ENCODE peak calls at places on chromosomes 13 and 19, in eight cellular contexts. L is neural crest cell, M is HEK293T, Q is head of caudate nucleus, W is ACHN, I is GM03348, P is omental fat pad, O is left colon. R is an unnamed sample.

GRCh38 chr19:38142176-38143035 is 81.6 kb downstream of the DPF1 start:
- DNase-seq in M (peak; percentile 74), W (peak; percentile 52), Q (peak; percentile 90), L (peak; percentile 63), O (peak; percentile 35), I (peak; percentile 81), P (no peak), R (no peak)

GRCh38 chr19:50406156-50406820 is 12.4 kb upstream of the SPIB start:
- DNase-seq in O (no peak), Q (no peak), M (no peak), P (no peak), W (no peak), L (no peak), I (no peak), R (no peak)

GRCh38 chr19:13712767-13713201 is 51.5 kb upstream of the MRI1 start:
- DNase-seq in M (no peak), L (no peak), O (no peak), W (no peak), P (no peak), I (no peak), Q (peak; percentile 36), R (no peak)

GRCh38 chr19:53849237-53849676 is 18.4 kb upstream of the MYADM start:
- DNase-seq in L (no peak), W (no peak), P (no peak), O (no peak), M (no peak), Q (no peak), I (peak; percentile 69), R (no peak)

GRCh38 chr19:40510526-40511115 is 43.8 kb downstream of the SPTBN4 start:
- DNase-seq in I (no peak), W (no peak), O (no peak), L (no peak), P (no peak), M (no peak), Q (no peak), R (no peak)

GRCh38 chr13:100652510-100652909 is 22.1 kb downstream of the TMTC4 start:
- DNase-seq in Q (no peak), W (no peak), I (no peak), M (no peak), L (no peak), P (no peak), O (no peak), R (no peak)

GRCh38 chr13:40445557-40445990 is 220.9 kb downstream of the FOXO1 start:
- DNase-seq in M (no peak), L (no peak), Q (no peak), O (peak; percentile 53), I (no peak), P (no peak), W (peak; percentile 83), R (no peak)

GRCh38 chr19:4208385-4209094 is 20.8 kb upstream of the EBI3 start:
- DNase-seq in O (no peak), Q (no peak), L (no peak), M (no peak), P (no peak), W (peak; percentile 63), I (peak; percentile 65), R (no peak)

GRCh38 chr13:76884571-76885202 is 1.5 kb downstream of the KCTD12 start:
- DNase-seq in Q (no peak), W (peak; percentile 3), L (no peak), M (peak; percentile 32), I (peak; percentile 30), P (no peak), O (no peak), R (no peak)

GRCh38 chr19:38922482-38922881 is 8.1 kb downstream of the SARS2 start:
- DNase-seq in O (no peak), P (no peak), I (no peak), Q (no peak), L (no peak), W (no peak), M (no peak), R (no peak)

GRCh38 chr13:40490086-40490723 is 176.2 kb downstream of the FOXO1 start:
- DNase-seq in M (peak; percentile 36), O (no peak), L (no peak), P (no peak), W (no peak), Q (peak; percentile 15), I (no peak), R (no peak)

GRCh38 chr13:62643799-62644484 is 1228.3 kb upstream of the PCDH20 start:
- DNase-seq in M (no peak), W (no peak), P (no peak), Q (no peak), O (no peak), I (no peak), L (no peak), R (no peak)

GRCh38 chr13:71864094-71864980 is 2.7 kb downstream of the DACH1 start:
- DNase-seq in P (no peak), I (no peak), O (peak; percentile 84), Q (peak; percentile 34), W (no peak), M (peak; percentile 71), L (peak; percentile 41), R (no peak)

GRCh38 chr13:95579303-95579702 is 26.8 kb downstream of the CLDN10 start:
- DNase-seq in W (no peak), I (no peak), M (no peak), Q (no peak), P (no peak), O (no peak), L (no peak), R (peak; percentile 3)

GRCh38 chr13:98345103-98345899 is 168.2 kb upstream of the RNF113B start:
- DNase-seq in P (no peak), I (no peak), W (no peak), O (no peak), L (no peak), M (no peak), Q (peak; percentile 33), R (no peak)

GRCh38 chr19:13149628-13150186 is 468 bp downstream of the STX10 start:
- DNase-seq in P (no peak), M (no peak), O (peak; percentile 59), W (peak; percentile 38), L (peak; percentile 36), Q (no peak), I (peak; percentile 42), R (no peak)

R was measured in T-helper 1 cell.